ENCODE peak calls at places on chromosomes 11 and 22, in ten cellular contexts. F, B, N, A, T, M, O, Z, D and I are unnamed samples.

GRCh38 chr11:114257621-114258558 is 38.3 kb upstream of the NNMT start:
- DNase-seq in Z (no peak), B (peak; percentile 69), N (peak; percentile 27), M (no peak), O (no peak), F (no peak), D (no peak), A (no peak), T (no peak), I (no peak)

GRCh38 chr11:102079625-102080024 is 30.6 kb upstream of the YAP1 start:
- DNase-seq in A (no peak), T (no peak), Z (no peak), F (no peak), O (no peak), D (no peak), N (no peak), M (peak; percentile 65), B (no peak), I (no peak)

GRCh38 chr11:17812286-17813187 is 78.0 kb downstream of the KCNC1 start:
- DNase-seq in F (no peak), M (peak; percentile 40), N (no peak), D (no peak), O (no peak), T (no peak), A (no peak), B (no peak), Z (no peak), I (no peak)

GRCh38 chr11:109527496-109527895 is 105.5 kb downstream of the C11orf87 start:
- DNase-seq in A (no peak), B (no peak), D (peak; percentile 76), Z (no peak), N (no peak), O (no peak), T (no peak), F (no peak), M (no peak), I (no peak)

GRCh38 chr22:50599816-50600454 is 658 bp upstream of the MAPK8IP2 start:
- DNase-seq in F (no peak), D (no peak), T (no peak), B (peak; percentile 54), A (peak; percentile 92), N (peak; percentile 80), Z (no peak), O (no peak), M (peak; percentile 14), I (no peak)

GRCh38 chr11:71153005-71153395 is 99.4 kb downstream of the SHANK2 start:
- DNase-seq in B (no peak), Z (no peak), A (no peak), N (no peak), O (no peak), M (peak; percentile 92), F (peak; percentile 40), T (no peak), D (no peak), I (no peak)

GRCh38 chr11:117230286-117230961 is 1.4 kb downstream of the PCSK7 start:
- DNase-seq in Z (no peak), O (no peak), T (no peak), D (no peak), B (no peak), M (peak; percentile 36), N (no peak), F (no peak), A (peak; percentile 37), I (no peak)

GRCh38 chr11:90818196-90818735 is 595.4 kb upstream of the CHORDC1 start:
- DNase-seq in Z (no peak), B (no peak), O (no peak), T (no peak), A (no peak), M (peak; percentile 32), N (no peak), D (no peak), F (no peak), I (no peak)

GRCh38 chr11:116984589-116984988 is 113.6 kb downstream of the SIK3 start:
- DNase-seq in T (no peak), O (peak; percentile 89), B (no peak), D (peak; percentile 99), F (no peak), N (no peak), M (peak; percentile 92), Z (peak; percentile 62), A (no peak), I (peak; percentile 95)

GRCh38 chr22:42439821-42440674 is 7.8 kb upstream of the NFAM1 start:
- DNase-seq in B (peak; percentile 55), D (no peak), F (no peak), T (peak; percentile 76), A (no peak), N (no peak), O (no peak), Z (no peak), M (peak; percentile 17), I (no peak)

GRCh38 chr11:2445107-2445947 is 519 bp downstream of the KCNQ1 start:
- DNase-seq in Z (no peak), D (no peak), B (no peak), A (no peak), N (no peak), O (no peak), M (no peak), F (no peak), T (peak; percentile 36), I (no peak)

GRCh38 chr11:78061088-78061920 is 2.4 kb upstream of the THRSP start:
- DNase-seq in A (no peak), N (no peak), T (no peak), M (no peak), D (no peak), B (peak; percentile 83), O (no peak), F (no peak), Z (no peak), I (no peak)

GRCh38 chr22:44838316-44839016 is 86.1 kb downstream of the ARHGAP8 start:
- DNase-seq in Z (no peak), A (no peak), D (no peak), T (no peak), O (no peak), F (no peak), N (no peak), M (no peak), B (peak; percentile 40), I (no peak)

GRCh38 chr11:125892071-125892470 is 4.6 kb downstream of the HYLS1 start:
- DNase-seq in A (no peak), D (no peak), F (no peak), N (no peak), O (no peak), Z (no peak), T (no peak), B (no peak), M (peak; percentile 97), I (peak; percentile 62)

GRCh38 chr11:125883375-125883774 is 4.1 kb upstream of the HYLS1 start:
- DNase-seq in O (no peak), B (no peak), A (no peak), F (no peak), N (no peak), D (no peak), Z (no peak), T (no peak), M (peak; percentile 69), I (no peak)

GRCh38 chr11:125886997-125887372 is 483 bp upstream of the HYLS1 start:
- DNase-seq in Z (no peak), D (peak; percentile 33), B (peak; percentile 57), F (no peak), O (no peak), N (no peak), A (peak; percentile 38), M (peak; percentile 63), T (peak; percentile 63), I (no peak)

GRCh38 chr11:125890447-125891100 is 3.1 kb downstream of the HYLS1 start:
- DNase-seq in D (no peak), N (no peak), F (no peak), M (peak; percentile 45), A (no peak), T (no peak), O (no peak), Z (no peak), B (no peak), I (no peak)

GRCh38 chr11:125887373-125888324 is at the start of gene HYLS1:
- DNase-seq in M (peak; percentile 99), T (peak; percentile 96), Z (peak; percentile 49), N (peak; percentile 81), D (peak; percentile 98), O (peak; percentile 92), B (peak; percentile 95), F (peak; percentile 84), A (peak; percentile 93), I (peak; percentile 96)
- TF ChIP-seq CTCF in M (peak; percentile 39), T (no peak), Z (peak; percentile 41), N (peak; percentile 31), D (peak; percentile 40), O (peak; percentile 25), B (no peak), F (no peak), A (no peak), I (peak; percentile 51)

DNA sequence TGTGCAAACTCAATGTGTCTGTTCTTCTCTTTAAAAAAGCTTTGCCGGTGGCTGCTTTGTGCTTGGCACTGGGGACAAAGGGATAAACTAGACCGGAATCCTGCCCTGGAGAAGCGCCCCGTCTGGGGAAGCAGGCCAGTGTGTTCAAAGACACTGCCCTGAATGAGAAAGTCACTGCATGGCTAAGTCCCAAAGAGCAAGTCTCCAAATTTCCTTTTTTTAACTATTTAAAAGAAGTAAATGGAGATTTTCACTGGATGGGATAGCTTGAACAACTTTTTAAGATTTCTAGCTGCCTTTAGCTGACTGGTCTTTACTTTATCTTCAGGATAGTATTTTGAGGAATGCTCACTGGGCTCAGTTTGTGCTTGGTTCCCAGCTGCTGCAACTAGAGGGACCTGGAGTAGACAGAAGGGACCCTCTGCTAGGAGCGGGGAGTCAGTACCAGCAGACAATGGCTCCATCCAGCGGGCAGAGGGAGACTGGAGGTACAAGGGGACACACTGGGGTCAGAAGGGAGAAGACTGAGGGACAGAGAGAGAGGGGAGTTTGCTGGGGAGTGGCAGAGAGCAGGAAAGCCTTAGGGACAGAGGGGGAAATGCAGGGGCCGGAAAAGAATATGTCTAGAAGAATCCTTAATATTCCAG is 22.2 kb upstream of the ACER3 start:
- DNase-seq in B (peak; percentile 34), F (no peak), N (no peak), T (no peak), Z (no peak), A (no peak), D (no peak), O (no peak), M (no peak), I (no peak)
- TF ChIP-seq CTCF in B (no peak), F (peak; percentile 12), N (peak; percentile 38), T (no peak), Z (peak; percentile 16), A (no peak), D (peak; percentile 26), O (peak; percentile 52), M (no peak), I (peak; percentile 36)

GRCh38 chr11:133081020-133081419 is 451.3 kb downstream of the OPCML start:
- DNase-seq in N (no peak), B (no peak), D (no peak), Z (no peak), F (no peak), O (no peak), M (no peak), A (no peak), T (no peak), I (no peak)
- TF ChIP-seq CTCF in N (peak; percentile 10), B (no peak), D (no peak), Z (no peak), F (no peak), O (no peak), M (no peak), A (no peak), T (no peak), I (peak; percentile 15)

DNA sequence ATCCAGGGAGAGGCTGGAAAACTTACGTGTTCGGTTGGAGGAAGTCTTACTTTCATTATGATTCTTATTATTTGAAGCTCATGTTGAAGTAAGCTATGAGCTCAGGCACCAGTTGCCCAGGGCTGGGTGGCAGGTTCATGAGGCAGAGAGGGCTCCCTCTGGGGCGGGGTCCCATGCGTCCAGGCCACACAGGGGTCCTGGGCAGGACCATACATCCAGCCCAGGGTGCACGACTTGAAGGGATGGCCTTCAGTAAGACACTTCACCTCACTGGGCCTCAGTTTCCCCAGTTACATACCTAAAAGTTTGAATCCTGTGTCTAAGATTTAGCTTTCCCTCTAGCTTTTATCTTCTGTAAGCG is 107.3 kb upstream of the B3GAT1 start:
- DNase-seq in T (peak; percentile 10), O (no peak), A (no peak), N (no peak), B (no peak), M (no peak), F (no peak), D (no peak), Z (no peak), I (no peak)
- TF ChIP-seq CTCF in T (no peak), O (no peak), A (no peak), N (no peak), B (no peak), M (no peak), F (no peak), D (no peak), Z (no peak), I (no peak)